ENCODE peak calls at places on chromosomes 16 and 17, in nine cellular contexts. J is cardiac muscle cell; W is CD8-positive, alpha-beta T cell; Y is uterus; Z is stomach; F is PC-9; U is upper lobe of right lung; L is endothelial cell of umbilical vein; V is psoas muscle. Q is an unnamed sample.

GRCh38 chr16:2739555-2740435 is 12.6 kb upstream of the SRRM2 start:
- DNase-seq in J (no peak), W (no peak), Y (no peak), Z (no peak), F (no peak), U (no peak), L (no peak), V (no peak), Q (peak; percentile 32)

GRCh38 chr16:77277141-77277540 is 77.9 kb downstream of the SYCE1L start:
- DNase-seq in J (no peak), W (no peak), Y (no peak), Z (no peak), F (no peak), U (no peak), L (no peak), V (no peak), Q (no peak)

GRCh38 chr17:29619251-29619650 is 3.5 kb downstream of the CORO6 start:
- DNase-seq in J (peak; percentile 92), W (no peak), Y (no peak), Z (no peak), F (no peak), U (peak; percentile 43), L (peak; percentile 42), V (peak; percentile 48), Q (no peak)

GRCh38 chr16:8905795-8906591 is 23.8 kb downstream of the LITAFD start:
- DNase-seq in J (no peak), W (no peak), Y (no peak), Z (no peak), F (no peak), U (no peak), L (no peak), V (no peak), Q (no peak)

GRCh38 chr17:14579716-14580115 is 278.8 kb downstream of the HS3ST3B1 start:
- DNase-seq in J (no peak), W (no peak), Y (no peak), Z (no peak), F (no peak), U (no peak), L (no peak), V (no peak), Q (no peak)

GRCh38 chr17:71176315-71176714 is 944.5 kb upstream of the SOX9 start:
- DNase-seq in J (no peak), W (no peak), Y (no peak), Z (no peak), F (no peak), U (no peak), L (no peak), V (no peak), Q (no peak)

GRCh38 chr17:59761385-59762021 is 54.0 kb downstream of the VMP1 start:
- DNase-seq in J (peak; percentile 56), W (no peak), Y (no peak), Z (no peak), F (peak; percentile 19), U (no peak), L (peak; percentile 48), V (no peak), Q (no peak)

GRCh38 chr17:70654706-70655105 is 485.4 kb downstream of the KCNJ2 start:
- DNase-seq in J (no peak), W (no peak), Y (no peak), Z (no peak), F (no peak), U (no peak), L (no peak), V (no peak), Q (no peak)

GRCh38 chr16:1809281-1809801 is 15.8 kb upstream of the IGFALS start:
- DNase-seq in J (no peak), W (no peak), Y (no peak), Z (no peak), F (no peak), U (no peak), L (no peak), V (no peak), Q (peak; percentile 38)

GRCh38 chr17:72976971-72977767 is 115.3 kb downstream of the SLC39A11 start:
- DNase-seq in J (peak; percentile 66), W (no peak), Y (peak; percentile 45), Z (peak; percentile 67), F (peak; percentile 71), U (no peak), L (peak; percentile 80), V (peak; percentile 26), Q (no peak)

GRCh38 chr17:67671492-67671891 is 46.2 kb upstream of the NOL11 start:
- DNase-seq in J (no peak), W (no peak), Y (no peak), Z (peak; percentile 32), F (peak; percentile 13), U (no peak), L (peak; percentile 26), V (no peak), Q (no peak)

GRCh38 chr16:30571444-30572322 is at the start of gene ZNF688:
- DNase-seq in J (peak; percentile 96), W (peak; percentile 99), Y (peak; percentile 96), Z (peak; percentile 94), F (peak; percentile 94), U (peak; percentile 96), L (peak; percentile 97), V (peak; percentile 96), Q (peak; percentile 95)
- TF ChIP-seq CTCF in J (no peak), W (no peak), Y (no peak), Z (no peak), F (no peak), U (no peak), L (no peak), V (no peak), Q (no peak)

GRCh38 chr17:77376795-77377751 is 236.3 kb downstream of the SEC14L1 start:
- DNase-seq in J (no peak), W (no peak), Y (no peak), Z (peak; percentile 86), F (no peak), U (peak; percentile 75), L (no peak), V (no peak), Q (no peak)

GRCh38 chr17:77378318-77379064 is 237.7 kb downstream of the SEC14L1 start:
- DNase-seq in J (no peak), W (no peak), Y (no peak), Z (no peak), F (no peak), U (no peak), L (no peak), V (no peak), Q (no peak)

GRCh38 chr17:77375917-77376651 is 235.3 kb downstream of the SEC14L1 start:
- DNase-seq in J (peak; percentile 71), W (peak; percentile 80), Y (peak; percentile 76), Z (peak; percentile 45), F (no peak), U (no peak), L (no peak), V (no peak), Q (no peak)

GRCh38 chr17:77379065-77379428 is 238.3 kb downstream of the SEC14L1 start:
- DNase-seq in J (no peak), W (no peak), Y (no peak), Z (no peak), F (no peak), U (no peak), L (no peak), V (no peak), Q (no peak)

DNA sequence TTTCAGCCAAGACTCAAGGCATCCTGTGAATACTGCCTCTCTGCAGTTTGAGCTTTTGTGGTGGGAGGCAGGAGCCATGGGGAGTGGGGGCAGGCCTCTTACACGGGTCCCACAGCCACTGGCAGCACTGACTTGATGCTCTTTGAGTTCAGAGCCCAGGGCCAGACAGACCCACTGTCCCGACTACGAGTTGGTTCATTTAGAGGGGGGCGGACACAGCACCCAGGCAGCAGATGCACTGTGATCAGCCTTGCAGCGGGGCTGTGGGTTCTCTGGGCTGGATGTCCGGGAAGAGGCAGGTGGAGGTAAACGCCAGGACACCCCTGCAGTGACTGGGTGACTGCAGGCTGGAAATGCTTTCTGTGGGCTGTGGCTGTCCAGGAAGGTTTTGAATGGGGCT is 237.1 kb downstream of the SEC14L1 start:
- DNase-seq in J (no peak), W (no peak), Y (no peak), Z (no peak), F (no peak), U (no peak), L (no peak), V (no peak), Q (no peak)
- H3K4me1 ChIP-seq in J (peaks cover 54% of the 10 kb centered on the region), W (peaks cover 81% of the 10 kb centered on the region), Y (peaks cover 6% of the 10 kb centered on the region), Z (peaks cover 84% of the 10 kb centered on the region), F (no peaks in the 10 kb centered on the region), U (peaks cover 83% of the 10 kb centered on the region), L (peaks cover 7% of the 10 kb centered on the region), V (peaks cover 59% of the 10 kb centered on the region), Q (peaks cover 87% of the 10 kb centered on the region)

GRCh38 chr17:45942284-45942683 is 47.9 kb downstream of the MAPT start:
- DNase-seq in J (no peak), W (no peak), Y (peak; percentile 41), Z (peak; percentile 36), F (no peak), U (no peak), L (no peak), V (peak; percentile 87), Q (no peak)
- H3K27ac ChIP-seq in J (no peak overlapping the region), W (no peak overlapping the region), Y (no peak overlapping the region), Z (no peak overlapping the region), F (no peak overlapping the region), U (no peak overlapping the region), L (no peak overlapping the region), V (peak overlapping the region; percentile 82), Q (no peak overlapping the region)

GRCh38 chr17:9179602-9180001 is 158.3 kb downstream of the NTN1 start:
- DNase-seq in J (no peak), W (no peak), Y (no peak), Z (no peak), F (no peak), U (no peak), L (no peak), V (no peak), Q (no peak)
- TF ChIP-seq CTCF in J (no peak), W (no peak), Y (no peak), Z (no peak), F (no peak), U (no peak), L (no peak), V (no peak), Q (no peak)

GRCh38 chr16:27453476-27453825 is 51.5 kb downstream of the IL21R start:
- DNase-seq in J (no peak), W (no peak), Y (no peak), Z (no peak), F (no peak), U (no peak), L (no peak), V (no peak), Q (no peak)

GRCh38 chr16:27452569-27453475 is 50.8 kb downstream of the IL21R start:
- DNase-seq in J (no peak), W (no peak), Y (no peak), Z (no peak), F (no peak), U (no peak), L (no peak), V (no peak), Q (no peak)

GRCh38 chr16:27449434-27450188 is 47.6 kb downstream of the IL21R start:
- DNase-seq in J (no peak), W (peak; percentile 95), Y (no peak), Z (peak; percentile 43), F (no peak), U (no peak), L (no peak), V (no peak), Q (no peak)

GRCh38 chr16:27448531-27449433 is 46.8 kb downstream of the IL21R start:
- DNase-seq in J (no peak), W (peak; percentile 23), Y (no peak), Z (no peak), F (no peak), U (no peak), L (no peak), V (no peak), Q (no peak)

GRCh38 chr16:27450836-27451341 is 48.9 kb downstream of the IL21R start:
- DNase-seq in J (no peak), W (peak; percentile 54), Y (no peak), Z (no peak), F (no peak), U (no peak), L (no peak), V (no peak), Q (no peak)
- H3K4me1 ChIP-seq in J (no peaks in the 10 kb centered on the region), W (peaks cover 72% of the 10 kb centered on the region), Y (no peaks in the 10 kb centered on the region), Z (no peaks in the 10 kb centered on the region), F (no peaks in the 10 kb centered on the region), U (peaks cover 18% of the 10 kb centered on the region), L (peaks cover 21% of the 10 kb centered on the region), V (no peaks in the 10 kb centered on the region), Q (peaks cover 21% of the 10 kb centered on the region)

Q was measured in lower lobe of right lung.